ENCODE peak calls at places on chromosomes 1 and 21, in six cellular contexts. P is SHP77 treated with DMSO at 0.1 percent for 48 hours; J is aorta; O is NCI-H774; R is naive thymus-derived CD4-positive, alpha-beta T cell; H is effector CD4-positive, alpha-beta T cell. Z is an unnamed sample.

GRCh38 chr1:237756304-237756967 is 134.3 kb downstream of the ZP4 start:
- DNase-seq in P (no peak), J (no peak), O (peak; percentile 78), R (no peak), H (no peak), Z (no peak)

GRCh38 chr1:207970329-207971038 is 59.6 kb upstream of the CD34 start:
- DNase-seq in P (no peak), J (no peak), O (no peak), R (no peak), H (no peak), Z (no peak)

GRCh38 chr21:45831991-45832740 is 149.4 kb upstream of the COL6A1 start:
- DNase-seq in P (no peak), J (no peak), O (no peak), R (no peak), H (no peak), Z (no peak)

GRCh38 chr1:228903573-228904122 is 168.4 kb downstream of the RHOU start:
- DNase-seq in P (no peak), J (no peak), O (no peak), R (no peak), H (no peak), Z (no peak)

GRCh38 chr1:180617769-180618168 is 14.1 kb upstream of the XPR1 start:
- DNase-seq in P (no peak), J (no peak), O (no peak), R (no peak), H (no peak), Z (no peak)

GRCh38 chr21:41761211-41762181 is 5.4 kb downstream of the RIPK4 start:
- DNase-seq in P (no peak), J (peak; percentile 84), O (peak; percentile 23), R (no peak), H (no peak), Z (no peak)

GRCh38 chr1:235955777-235956176 is 89.1 kb upstream of the LYST start:
- DNase-seq in P (no peak), J (no peak), O (no peak), R (no peak), H (no peak), Z (no peak)

GRCh38 chr1:36179220-36179600 is 23.2 kb downstream of the MAP7D1 start:
- DNase-seq in P (no peak), J (no peak), O (no peak), R (no peak), H (no peak), Z (no peak)

GRCh38 chr1:24191860-24192259 is 4.8 kb upstream of the IFNLR1 start:
- DNase-seq in P (no peak), J (no peak), O (no peak), R (no peak), H (no peak), Z (no peak)

GRCh38 chr21:26715878-26716506 is 129.2 kb downstream of the ADAMTS1 start:
- DNase-seq in P (peak; percentile 2), J (no peak), O (peak; percentile 21), R (no peak), H (no peak), Z (no peak)

GRCh38 chr1:159239551-159240220 is 35.0 kb downstream of the ACKR1 start:
- DNase-seq in P (no peak), J (no peak), O (no peak), R (no peak), H (no peak), Z (no peak)

GRCh38 chr1:230749150-230749549 is 2.0 kb downstream of the CAPN9 start:
- DNase-seq in P (peak; percentile 18), J (no peak), O (no peak), R (no peak), H (no peak), Z (no peak)

GRCh38 chr1:185565314-185565713 is 168.9 kb upstream of the HMCN1 start:
- DNase-seq in P (no peak), J (no peak), O (no peak), R (no peak), H (no peak), Z (no peak)

GRCh38 chr1:43349594-43350306 is 9.0 kb upstream of the CDC20 start:
- DNase-seq in P (no peak), J (no peak), O (no peak), R (no peak), H (no peak), Z (no peak)

GRCh38 chr1:180912211-180912800 is 391 bp upstream of the KIAA1614 start:
- DNase-seq in P (no peak), J (no peak), O (no peak), R (no peak), H (no peak), Z (no peak)

GRCh38 chr1:156618853-156619581 is at the start of gene HAPLN2:
- DNase-seq in P (peak; percentile 66), J (no peak), O (peak; percentile 16), R (no peak), H (no peak), Z (no peak)

GRCh38 chr21:31265293-31265692 is 78.8 kb downstream of the TIAM1 start:
- DNase-seq in P (no peak), J (no peak), O (no peak), R (no peak), H (no peak), Z (no peak)

GRCh38 chr1:39151267-39151666 is 53.2 kb upstream of the MACF1 start:
- DNase-seq in P (no peak), J (no peak), O (no peak), R (no peak), H (no peak), Z (no peak)